ENCODE peak calls at places on chromosomes 5 and 9, in ten cellular contexts. Z is H1, S is stomach, H is GM23338, Q is breast epithelium, V is vagina, T is sigmoid colon, E is HCT116, C is SK-N-SH, L is K562. M is an unnamed sample. For H3K4me1, the result is how much of the 10 kb centered on the place peaks cover.

GRCh38 chr5:54460181-54460919 is 4.9 kb downstream of the HSPB3 start:
- DNase-seq in S (no peak), Q (no peak), T (no peak), Z (no peak), C (no peak), L (peak), E (no peak), H (no peak), V (no peak), M (no peak)

GRCh38 chr5:83368317-83368716 is 103.2 kb upstream of the VCAN start:
- DNase-seq in T (no peak), Z (no peak), H (no peak), E (peak), L (no peak), Q (no peak), V (no peak), C (no peak), S (no peak), M (no peak)

GRCh38 chr5:14364096-14364495 is 217.5 kb upstream of the OTULINL start:
- DNase-seq in T (no peak), H (no peak), V (no peak), C (peak), E (no peak), L (no peak), Q (no peak), S (no peak), Z (no peak), M (no peak)

GRCh38 chr9:127968717-127969383 is 11.9 kb downstream of the EEIG1 start:
- DNase-seq in C (peak), S (peak), L (no peak), Z (no peak), T (peak), V (no peak), E (peak), H (no peak), Q (peak), M (no peak)

GRCh38 chr5:122435738-122436137 is 123.7 kb downstream of the SNCAIP start:
- DNase-seq in S (no peak), Z (no peak), L (no peak), H (no peak), Q (no peak), V (no peak), E (no peak), C (no peak), T (no peak), M (no peak)

GRCh38 chr9:127121628-127122175 is 733 bp downstream of the ANGPTL2 start:
- DNase-seq in L (no peak), Q (no peak), C (peak), E (no peak), V (no peak), S (no peak), H (peak), Z (peak), T (peak), M (peak)

GRCh38 chr9:34179528-34180138 is 790 bp downstream of the UBAP1 start:
- DNase-seq in T (peak), S (peak), Z (no peak), H (no peak), L (peak), C (no peak), E (no peak), Q (no peak), V (no peak), M (peak)

GRCh38 chr9:23537192-23538059 is 288.6 kb downstream of the ELAVL2 start:
- DNase-seq in Q (no peak), H (peak), E (no peak), T (no peak), V (no peak), L (no peak), S (no peak), C (no peak), Z (peak), M (no peak)

GRCh38 chr5:144024601-144025000 is 145.9 kb downstream of the YIPF5 start:
- DNase-seq in C (no peak), H (no peak), S (no peak), Q (no peak), Z (no peak), L (no peak), T (no peak), V (no peak), E (no peak), M (no peak)

GRCh38 chr9:138017200-138017599 is 139.6 kb downstream of the CACNA1B start:
- DNase-seq in Z (no peak), S (no peak), Q (no peak), H (no peak), V (no peak), L (no peak), C (no peak), E (no peak), T (no peak), M (no peak)

GRCh38 chr9:34995288-34996060 is 5.9 kb downstream of the DNAJB5 start:
- DNase-seq in T (no peak), Q (no peak), C (no peak), S (no peak), E (no peak), H (no peak), L (peak), V (peak), Z (no peak), M (no peak)

GRCh38 chr9:18438300-18438925 is 35.5 kb upstream of the ADAMTSL1 start:
- DNase-seq in S (peak), T (peak), E (no peak), Z (peak), L (no peak), C (peak), H (peak), Q (peak), V (no peak), M (peak)

GRCh38 chr5:3287516-3287915 is 308.1 kb upstream of the IRX1 start:
- DNase-seq in C (no peak), H (no peak), V (no peak), L (no peak), Z (peak), Q (no peak), T (no peak), E (no peak), S (no peak), M (no peak)

GRCh38 chr9:83024501-83025125 is 38.3 kb downstream of the RASEF start:
- DNase-seq in H (no peak), E (no peak), Q (no peak), T (no peak), C (no peak), S (no peak), L (no peak), Z (no peak), V (no peak), M (no peak)

DNA sequence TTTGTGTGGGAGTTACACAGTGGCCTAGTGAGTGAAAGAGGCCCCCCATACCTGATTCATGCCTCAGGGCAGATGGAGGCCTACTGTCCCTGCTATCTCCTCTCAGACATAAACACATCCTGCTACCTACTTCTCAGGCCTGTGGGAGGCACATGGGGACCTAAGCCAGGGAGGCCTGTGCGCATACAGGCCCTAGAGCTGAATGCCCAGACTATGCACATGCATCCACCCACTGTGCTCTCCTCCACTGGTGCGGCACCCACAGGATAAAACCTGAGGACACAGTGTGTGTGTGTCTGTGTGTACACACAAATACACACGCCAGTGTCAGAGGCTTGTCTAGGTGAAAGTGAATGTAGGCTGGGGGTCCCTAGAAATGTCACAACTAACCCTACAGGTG is 1.4 kb downstream of the PAX5 start:
- DNase-seq in L (no peak), S (no peak), Q (no peak), H (no peak), C (no peak), V (no peak), T (no peak), E (no peak), Z (no peak), M (peak)
- TF ChIP-seq POLR2AphosphoS5 in L (no peak), S (no peak), Q (no peak), H (no peak), C (no peak), V (no peak), T (no peak), E (no peak), Z (no peak), M (no peak)

DNA sequence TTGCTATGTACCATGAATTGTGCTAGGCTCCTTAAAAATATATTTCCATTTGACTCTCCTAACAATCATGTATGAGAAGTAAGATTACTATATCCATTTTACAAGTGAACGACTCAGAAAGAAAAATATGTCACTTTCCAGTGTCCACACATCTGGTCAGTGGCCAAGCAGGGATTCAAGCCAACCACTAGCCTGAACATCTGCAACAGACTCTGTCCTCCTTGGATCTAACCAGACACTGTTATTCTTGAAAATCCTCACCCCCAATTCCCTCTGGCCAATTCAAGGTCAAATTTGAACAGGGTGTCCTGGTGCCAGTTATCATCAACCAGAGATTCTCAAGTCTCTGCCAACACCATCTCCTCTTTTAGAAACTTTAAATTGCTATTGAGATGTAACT is 344.1 kb upstream of the WWC1 start:
- DNase-seq in C (no peak), T (no peak), E (no peak), Q (no peak), L (no peak), H (no peak), V (no peak), Z (no peak), S (no peak), M (no peak)
- H3K4me1 ChIP-seq in C (under half), T (under half), E (under half), Q (under half), L (under half), H (under half), V (under half), Z (under half), S (under half), M (under half)

GRCh38 chr5:17219431-17219830 is 2.0 kb downstream of the BASP1 start:
- DNase-seq in S (no peak), L (no peak), H (no peak), C (no peak), Q (no peak), Z (no peak), E (no peak), T (no peak), V (no peak), M (no peak)
- H3K4me3 ChIP-seq in S (no peak), L (no peak), H (peak), C (peak), Q (peak), Z (peak), E (no peak), T (no peak), V (peak), M (peak)

DNA sequence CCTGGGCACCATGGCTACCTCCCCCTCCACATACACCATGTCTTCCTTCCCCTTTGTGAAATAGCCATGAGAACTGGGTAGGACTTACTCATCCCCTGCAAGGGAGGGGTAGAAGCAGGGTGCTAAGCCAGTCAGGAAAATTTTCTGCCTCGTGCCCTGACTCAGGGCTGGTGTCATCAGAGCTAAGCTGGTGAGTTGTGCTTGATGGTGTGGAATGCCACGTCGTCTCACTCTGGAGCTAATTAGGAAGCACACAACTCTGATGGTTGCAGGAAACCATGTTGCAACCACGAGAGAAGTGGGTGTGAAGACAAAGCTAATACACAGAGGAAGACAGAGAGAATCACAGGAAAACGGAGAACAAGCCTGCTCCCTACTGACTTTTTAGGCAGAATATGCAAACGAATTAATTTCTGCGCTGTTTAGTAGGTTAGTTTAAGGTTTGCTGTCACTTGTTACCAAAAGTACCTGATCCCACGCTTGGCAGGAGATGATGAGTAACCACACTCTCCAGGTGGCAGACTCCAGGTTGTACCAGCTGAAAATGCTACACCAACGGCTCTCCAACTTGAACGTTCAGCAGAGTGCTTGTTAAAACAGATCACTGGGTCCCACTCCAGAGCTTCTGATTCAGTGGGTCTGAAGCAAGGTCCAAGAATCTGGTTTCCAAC is 54.5 kb downstream of the STK10 start:
- DNase-seq in T (peak), V (no peak), C (no peak), Z (no peak), Q (no peak), L (no peak), S (no peak), E (no peak), H (no peak), M (peak)
- TF ChIP-seq POLR2AphosphoS5 in T (no peak), V (no peak), C (no peak), Z (no peak), Q (no peak), L (no peak), S (no peak), E (no peak), H (no peak), M (peak)

DNA sequence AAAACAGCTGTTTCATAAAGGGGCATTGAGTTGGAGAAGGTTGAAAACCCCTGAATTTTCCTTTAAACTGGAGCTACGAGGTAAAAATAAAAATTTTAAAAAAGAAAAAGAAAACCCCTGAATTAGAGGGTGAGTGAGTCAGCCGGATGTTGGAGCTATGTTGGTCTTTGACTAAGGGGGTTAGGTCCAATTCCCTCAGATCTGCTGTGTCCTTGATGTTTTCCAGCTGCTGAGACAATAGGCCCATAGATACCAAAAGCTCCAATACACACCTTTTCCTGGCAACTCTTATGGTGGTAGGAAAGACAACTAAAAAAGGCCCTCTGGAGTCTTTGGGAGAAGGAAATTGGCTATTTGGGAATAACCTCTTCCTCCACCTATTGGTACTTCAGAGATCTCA is 79.4 kb upstream of the SAP30L start:
- DNase-seq in Z (no peak), C (no peak), T (no peak), L (no peak), S (no peak), V (no peak), Q (no peak), E (peak), H (no peak), M (no peak)
- H3K4me1 ChIP-seq in Z (under half), C (half or more), T (under half), L (under half), S (half or more), V (under half), Q (under half), E (half or more), H (under half), M (under half)

GRCh38 chr9:125376261-125377226 is 114.9 kb downstream of the GAPVD1 start:
- DNase-seq in S (no peak), V (no peak), H (no peak), Z (no peak), L (no peak), Q (no peak), T (no peak), C (peak), E (no peak), M (no peak)
- H3K4me3 ChIP-seq in S (no peak), V (no peak), H (no peak), Z (no peak), L (no peak), Q (no peak), T (no peak), C (no peak), E (no peak), M (no peak)

GRCh38 chr5:146753618-146754123 is 124.9 kb downstream of the PPP2R2B start:
- DNase-seq in T (no peak), H (peak), S (no peak), E (no peak), Z (no peak), V (no peak), Q (no peak), C (no peak), L (no peak), M (no peak)
- TF ChIP-seq POLR2AphosphoS5 in T (no peak), H (no peak), S (no peak), E (no peak), Z (no peak), V (no peak), Q (no peak), C (no peak), L (no peak), M (no peak)

GRCh38 chr5:68243251-68243650 is 27.7 kb downstream of the PIK3R1 start:
- DNase-seq in C (no peak), H (no peak), L (no peak), Z (no peak), E (no peak), S (no peak), V (no peak), T (no peak), Q (no peak), M (no peak)
- H3K4me1 ChIP-seq in C (under half), H (under half), L (under half), Z (under half), E (under half), S (half or more), V (half or more), T (under half), Q (under half), M (half or more)

M was measured in suprapubic skin.